ENCODE peak calls at places on chromosomes 12 and 14, in nine cellular contexts. S is MV-4-11; B is stimulated activated CD4-positive, alpha-beta T cell treated with anti-CD3 and anti-CD28 coated beads, TNF-alpha, amount 100 ng/mL, for 4 hours; P is globus pallidus; R is heart left ventricle; D is astrocyte of the hippocampus; I is uterus; Z is foreskin keratinocyte; Y is T1000. H is an unnamed sample.

GRCh38 chr12:62256408-62257079 is 3.7 kb upstream of the USP15 start:
- DNase-seq in S (peak; percentile 11), B (peak; percentile 50), P (no peak), R (no peak), D (no peak), I (no peak), Z (no peak), Y (no peak), H (no peak)

GRCh38 chr12:49403887-49404517 is 36.7 kb downstream of the SPATS2 start:
- DNase-seq in S (no peak), B (no peak), P (no peak), R (no peak), D (no peak), I (no peak), Z (peak; percentile 40), Y (no peak), H (no peak)

GRCh38 chr14:101232340-101233015 is 328.8 kb upstream of the DIO3 start:
- DNase-seq in S (no peak), B (no peak), P (no peak), R (no peak), D (peak; percentile 59), I (no peak), Z (no peak), Y (no peak), H (no peak)

GRCh38 chr14:101001311-101002069 is 98.0 kb upstream of the RTL1 start:
- DNase-seq in S (no peak), B (no peak), P (no peak), R (no peak), D (peak; percentile 56), I (no peak), Z (peak; percentile 53), Y (peak; percentile 15), H (no peak)

GRCh38 chr14:33369972-33370371 is 431.3 kb downstream of the NPAS3 start:
- DNase-seq in S (peak; percentile 32), B (no peak), P (no peak), R (no peak), D (no peak), I (no peak), Z (no peak), Y (no peak), H (no peak)

GRCh38 chr12:116354950-116355779 is 77.7 kb upstream of the MED13L start:
- DNase-seq in S (no peak), B (no peak), P (no peak), R (no peak), D (no peak), I (no peak), Z (no peak), Y (no peak), H (no peak)

GRCh38 chr14:63633801-63634200 is 7.9 kb downstream of the WDR89 start:
- DNase-seq in S (no peak), B (no peak), P (no peak), R (no peak), D (no peak), I (no peak), Z (no peak), Y (no peak), H (no peak)

GRCh38 chr12:85057370-85057963 is 21.3 kb downstream of the LRRIQ1 start:
- DNase-seq in S (peak; percentile 46), B (no peak), P (peak; percentile 33), R (no peak), D (peak; percentile 64), I (no peak), Z (peak; percentile 6), Y (peak; percentile 1), H (no peak)

GRCh38 chr14:78581222-78581621 is 411.0 kb downstream of the NRXN3 start:
- DNase-seq in S (peak; percentile 36), B (no peak), P (no peak), R (no peak), D (no peak), I (no peak), Z (no peak), Y (no peak), H (no peak)

GRCh38 chr12:39764944-39765560 is 145.4 kb upstream of the ABCD2 start:
- DNase-seq in S (peak; percentile 38), B (no peak), P (peak; percentile 10), R (no peak), D (peak; percentile 58), I (no peak), Z (no peak), Y (no peak), H (no peak)

GRCh38 chr12:26789731-26790644 is 43.0 kb downstream of the ITPR2 start:
- DNase-seq in S (no peak), B (no peak), P (no peak), R (no peak), D (peak; percentile 50), I (no peak), Z (no peak), Y (no peak), H (no peak)

GRCh38 chr12:8065991-8066594 is at the start of gene C3AR1:
- DNase-seq in S (peak; percentile 94), B (no peak), P (peak; percentile 60), R (no peak), D (peak; percentile 62), I (no peak), Z (peak; percentile 40), Y (no peak), H (no peak)

GRCh38 chr12:113002155-113002554 is 23.8 kb downstream of the OAS2 start:
- DNase-seq in S (no peak), B (no peak), P (no peak), R (no peak), D (no peak), I (no peak), Z (no peak), Y (no peak), H (no peak)

GRCh38 chr12:62581288-62582064 is 114.8 kb downstream of the MON2 start:
- DNase-seq in S (peak; percentile 68), B (no peak), P (peak; percentile 63), R (peak; percentile 50), D (peak; percentile 63), I (no peak), Z (no peak), Y (no peak), H (no peak)

GRCh38 chr12:101551362-101552114 is 43.2 kb upstream of the MYBPC1 start:
- DNase-seq in S (no peak), B (no peak), P (no peak), R (no peak), D (no peak), I (no peak), Z (no peak), Y (no peak), H (no peak)

GRCh38 chr14:88825078-88825458 is 617 bp downstream of the TTC8 start:
- DNase-seq in S (no peak), B (no peak), P (no peak), R (no peak), D (no peak), I (no peak), Z (no peak), Y (no peak), H (no peak)

GRCh38 chr12:116370004-116370404 is 92.5 kb upstream of the MED13L start:
- DNase-seq in S (peak; percentile 26), B (no peak), P (no peak), R (no peak), D (peak; percentile 84), I (no peak), Z (no peak), Y (no peak), H (no peak)

GRCh38 chr12:8675471-8676083 is 13.0 kb upstream of the MFAP5 start:
- DNase-seq in S (peak; percentile 50), B (no peak), P (no peak), R (no peak), D (no peak), I (no peak), Z (no peak), Y (no peak), H (no peak)

GRCh38 chr12:43805149-43805856 is 814 bp downstream of the TWF1 start:
- DNase-seq in S (no peak), B (no peak), P (no peak), R (no peak), D (no peak), I (no peak), Z (no peak), Y (no peak), H (no peak)

GRCh38 chr12:5537771-5538170 is 105.9 kb downstream of the NTF3 start:
- DNase-seq in S (no peak), B (no peak), P (no peak), R (no peak), D (no peak), I (no peak), Z (no peak), Y (no peak), H (no peak)

GRCh38 chr12:27083861-27084271 is 1.5 kb upstream of the C12orf71 start:
- DNase-seq in S (no peak), B (no peak), P (peak; percentile 0), R (no peak), D (peak; percentile 81), I (no peak), Z (peak; percentile 3), Y (no peak), H (no peak)

GRCh38 chr14:77105554-77105953 is 7.5 kb downstream of the CIPC start:
- DNase-seq in S (no peak), B (no peak), P (no peak), R (no peak), D (no peak), I (no peak), Z (no peak), Y (no peak), H (no peak)

GRCh38 chr14:51369814-51370213 is 129.8 kb downstream of the TMX1 start:
- DNase-seq in S (no peak), B (no peak), P (no peak), R (no peak), D (no peak), I (no peak), Z (no peak), Y (no peak), H (no peak)

GRCh38 chr14:104536942-104537612 is 42.5 kb upstream of the C14orf180 start:
- DNase-seq in S (no peak), B (no peak), P (no peak), R (no peak), D (peak; percentile 69), I (no peak), Z (peak; percentile 46), Y (no peak), H (no peak)

GRCh38 chr14:61103541-61104339 is 122.7 kb downstream of the SLC38A6 start:
- DNase-seq in S (peak; percentile 95), B (no peak), P (no peak), R (peak; percentile 50), D (peak; percentile 96), I (peak; percentile 60), Z (peak; percentile 88), Y (peak; percentile 80), H (no peak)

GRCh38 chr12:128712622-128713021 is 111.1 kb downstream of the SLC15A4 start:
- DNase-seq in S (no peak), B (no peak), P (no peak), R (no peak), D (no peak), I (no peak), Z (no peak), Y (no peak), H (no peak)

GRCh38 chr14:22411398-22411797 is 177.6 kb downstream of the DAD1 start:
- DNase-seq in S (no peak), B (no peak), P (no peak), R (no peak), D (no peak), I (no peak), Z (no peak), Y (no peak), H (no peak)

GRCh38 chr12:15928345-15928744 is 17.2 kb downstream of the DERA start:
- DNase-seq in S (no peak), B (no peak), P (no peak), R (no peak), D (peak; percentile 84), I (no peak), Z (peak; percentile 40), Y (peak; percentile 26), H (no peak)